ENCODE peak calls at places on chromosomes 2 and 18, in four cellular contexts. L, W, R and G are unnamed samples.

GRCh38 chr2:23692901-23693605 is 233.9 kb downstream of the ATAD2B start:
- DNase-seq in L (no peak), W (no peak), R (no peak), G (no peak)

GRCh38 chr2:99949530-99949929 is 192.9 kb downstream of the AFF3 start:
- DNase-seq in L (no peak), W (no peak), R (no peak), G (no peak)

GRCh38 chr2:71129891-71130324 is at the start of gene MCEE:
- DNase-seq in L (peak), W (peak), R (peak), G (peak)

GRCh38 chr2:239772721-239773120 is 252.4 kb downstream of the NDUFA10 start:
- DNase-seq in L (no peak), W (no peak), R (no peak), G (no peak)

GRCh38 chr2:38093503-38093902 is 17.6 kb upstream of the CYP1B1 start:
- DNase-seq in L (no peak), W (no peak), R (no peak), G (no peak)

GRCh38 chr2:44566059-44566458 is 204.3 kb downstream of the CAMKMT start:
- DNase-seq in L (no peak), W (no peak), R (no peak), G (no peak)

GRCh38 chr18:54956506-54956905 is 2.8 kb downstream of the CCDC68 start:
- DNase-seq in L (no peak), W (no peak), R (no peak), G (no peak)

GRCh38 chr2:161052214-161052613 is 108.0 kb upstream of the TANK start:
- DNase-seq in L (no peak), W (no peak), R (no peak), G (no peak)

GRCh38 chr2:240507060-240507777 is 50.6 kb downstream of the ANKMY1 start:
- DNase-seq in L (no peak), W (no peak), R (no peak), G (peak)

GRCh38 chr2:98913916-98914712 is 21.9 kb downstream of the CRACDL start:
- DNase-seq in L (no peak), W (no peak), R (no peak), G (no peak)

GRCh38 chr2:16041466-16041810 is 101.1 kb downstream of the MYCN start:
- DNase-seq in L (no peak), W (no peak), R (no peak), G (no peak)

GRCh38 chr2:235432741-235433520 is 60.9 kb upstream of the AGAP1 start:
- DNase-seq in L (no peak), W (peak), R (no peak), G (peak)

GRCh38 chr2:19810637-19811036 is 91.1 kb downstream of the TTC32 start:
- DNase-seq in L (no peak), W (peak), R (no peak), G (no peak)

GRCh38 chr2:187879491-187879890 is 325.3 kb upstream of the TFPI start:
- DNase-seq in L (no peak), W (no peak), R (no peak), G (no peak)

GRCh38 chr2:176082885-176083731 is 654 bp downstream of the EVX2 start:
- DNase-seq in L (peak), W (no peak), R (no peak), G (no peak)

GRCh38 chr18:48002933-48003365 is 72.5 kb upstream of the SMAD2 start:
- DNase-seq in L (no peak), W (peak), R (no peak), G (peak)

GRCh38 chr2:175004730-175004979 is 526 bp downstream of the CHN1 start:
- DNase-seq in L (peak), W (no peak), R (no peak), G (peak)

GRCh38 chr18:50340078-50340477 is 34.8 kb upstream of the SKA1 start:
- DNase-seq in L (peak), W (no peak), R (no peak), G (no peak)

GRCh38 chr2:236015171-236015570 is 153.0 kb downstream of the GBX2 start:
- DNase-seq in L (no peak), W (no peak), R (no peak), G (no peak)

GRCh38 chr2:120237491-120237902 is 14.3 kb upstream of the TMEM185B start:
- DNase-seq in L (no peak), W (no peak), R (no peak), G (no peak)

GRCh38 chr18:24763765-24764548 is 303.5 kb downstream of the HRH4 start:
- DNase-seq in L (no peak), W (peak), R (peak), G (no peak)

GRCh38 chr18:3008546-3008945 is 4.4 kb downstream of the LPIN2 start:
- DNase-seq in L (no peak), W (no peak), R (no peak), G (no peak)

GRCh38 chr2:3575534-3576324 is 669 bp downstream of the RPS7 start:
- DNase-seq in L (no peak), W (no peak), R (no peak), G (peak)

GRCh38 chr18:76823166-76823539 is 796 bp downstream of the ZNF236 start:
- DNase-seq in L (no peak), W (no peak), R (no peak), G (peak)

GRCh38 chr2:217895070-217895635 is 107.6 kb downstream of the TNS1 start:
- DNase-seq in L (no peak), W (no peak), R (no peak), G (no peak)

GRCh38 chr2:233964581-233964980 is 47.4 kb downstream of the TRPM8 start:
- DNase-seq in L (no peak), W (no peak), R (no peak), G (no peak)

GRCh38 chr2:63055510-63056308 is 5.1 kb downstream of the OTX1 start:
- DNase-seq in L (peak), W (no peak), R (no peak), G (no peak)

GRCh38 chr2:63053235-63053888 is 2.7 kb downstream of the OTX1 start:
- DNase-seq in L (peak), W (no peak), R (no peak), G (no peak)

GRCh38 chr2:63054812-63055509 is 4.3 kb downstream of the OTX1 start:
- DNase-seq in L (no peak), W (no peak), R (no peak), G (no peak)

GRCh38 chr2:63052411-63053234 is 2.0 kb downstream of the OTX1 start:
- DNase-seq in L (peak), W (no peak), R (no peak), G (no peak)

GRCh38 chr2:63053889-63054725 is 3.5 kb downstream of the OTX1 start:
- DNase-seq in L (peak), W (no peak), R (no peak), G (no peak)
- TF ChIP-seq CTCF in L (peak), W (no peak), R (no peak), G (no peak)

GRCh38 chr2:223464071-223464470 is 138.1 kb downstream of the SCG2 start:
- DNase-seq in L (no peak), W (no peak), R (no peak), G (no peak)

GRCh38 chr2:223457301-223457700 is 144.9 kb downstream of the SCG2 start:
- DNase-seq in L (no peak), W (no peak), R (no peak), G (no peak)

GRCh38 chr2:223460774-223461211 is 141.4 kb downstream of the SCG2 start:
- DNase-seq in L (no peak), W (no peak), R (no peak), G (no peak)

DNA sequence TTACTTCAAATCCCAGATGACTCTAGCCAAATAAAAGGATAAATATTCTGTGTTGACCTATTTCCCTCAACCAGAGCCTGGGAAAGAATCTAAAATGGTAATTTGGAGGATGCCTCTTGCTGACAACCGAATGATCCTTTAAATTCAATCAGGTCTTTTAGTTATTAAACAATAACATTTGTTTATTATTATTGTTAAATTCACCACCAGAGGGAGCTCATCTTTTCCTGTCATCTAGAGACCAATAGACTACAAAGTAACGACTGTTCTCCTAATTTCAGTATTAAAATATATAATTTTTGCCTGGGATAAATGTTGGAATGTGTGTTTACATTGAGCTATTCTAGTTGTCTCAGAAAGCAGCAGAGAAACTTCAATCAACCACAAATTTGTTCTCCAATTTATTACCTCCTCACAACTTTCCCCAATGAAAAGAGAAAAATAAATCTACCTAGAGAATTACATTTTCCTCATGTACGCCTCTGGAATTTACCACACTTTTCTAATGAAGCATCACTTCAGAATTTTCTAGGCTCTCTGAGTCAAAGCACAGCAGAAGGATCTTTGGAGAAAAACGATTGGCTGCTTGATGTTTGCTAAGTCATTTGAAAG is 142.7 kb downstream of the SCG2 start:
- DNase-seq in L (no peak), W (no peak), R (no peak), G (no peak)
- TF ChIP-seq CTCF in L (peak), W (peak), R (no peak), G (no peak)

DNA sequence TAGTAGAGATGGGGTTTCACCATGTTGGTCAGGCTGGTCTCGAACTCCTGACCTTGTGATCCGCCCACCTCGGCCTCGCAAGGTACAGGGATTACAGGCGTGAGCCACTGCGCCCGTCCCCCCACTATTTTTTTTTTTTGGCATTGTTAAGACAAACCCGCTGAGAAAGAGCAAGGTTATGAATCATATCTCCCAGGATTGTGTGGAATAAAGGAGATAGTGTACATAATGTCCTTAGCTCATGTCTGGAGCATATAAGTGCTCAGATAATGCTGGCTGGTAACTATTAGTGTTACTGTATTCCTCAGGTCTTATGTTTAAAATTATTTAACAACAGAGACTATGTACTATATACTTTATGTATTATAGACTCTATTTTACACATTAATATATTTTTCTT is 36.0 kb downstream of the TTC27 start:
- DNase-seq in L (no peak), W (no peak), R (no peak), G (no peak)
- TF ChIP-seq CTCF in L (no peak), W (no peak), R (no peak), G (no peak)

GRCh38 chr18:45255142-45255890 is 360.0 kb upstream of the SLC14A2 start:
- DNase-seq in L (no peak), W (peak), R (peak), G (no peak)
- TF ChIP-seq CTCF in L (no peak), W (no peak), R (no peak), G (no peak)

DNA sequence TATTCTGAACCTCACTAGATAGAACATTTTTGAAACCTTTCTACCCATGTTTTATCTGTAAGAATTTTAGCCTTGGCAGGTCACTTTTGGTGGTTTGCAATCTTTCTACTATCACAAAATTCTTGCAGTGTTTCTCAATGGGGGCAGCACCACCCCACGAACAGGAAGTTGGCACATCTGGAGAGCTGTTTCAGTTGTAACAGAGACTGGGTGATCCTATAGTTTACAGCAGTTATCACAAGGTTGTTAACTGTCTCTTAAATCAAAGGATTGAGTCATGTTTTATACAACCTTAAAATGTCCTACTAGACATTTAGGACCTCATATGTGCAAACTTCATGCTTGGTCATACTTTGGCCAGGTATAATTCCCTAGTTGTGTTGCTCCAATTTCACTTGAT is 829.2 kb downstream of the ERBB4 start:
- DNase-seq in L (no peak), W (no peak), R (no peak), G (no peak)
- TF ChIP-seq CTCF in L (no peak), W (no peak), R (no peak), G (no peak)